ENCODE peak calls at places on chromosomes 11 and 22, in six cellular contexts. D is RWPE1, J is fibroblast of the aortic adventitia, S is LNCaP clone FGC, K is body of pancreas, U is WTC11. P is an unnamed sample.

GRCh38 chr11:73213196-73214143 is 4.6 kb upstream of the P2RY2 start:
- DNase-seq in J (no peak), D (no peak), U (no peak), K (no peak), S (no peak), P (no peak)

GRCh38 chr11:119490253-119491006 is 67.5 kb upstream of the THY1 start:
- DNase-seq in K (no peak), S (no peak), U (peak; percentile 7), D (no peak), J (no peak), P (no peak)

GRCh38 chr11:15190611-15191010 is 75.9 kb downstream of the INSC start:
- DNase-seq in D (no peak), K (no peak), J (no peak), U (no peak), S (no peak), P (no peak)

GRCh38 chr11:112113539-112114457 is 27.1 kb downstream of the SDHD start:
- DNase-seq in K (no peak), J (peak; percentile 76), S (peak; percentile 26), D (peak; percentile 48), U (no peak), P (peak; percentile 57)

GRCh38 chr22:29625090-29625825 is 21.8 kb downstream of the NF2 start:
- DNase-seq in J (no peak), K (peak; percentile 70), D (peak; percentile 31), U (peak; percentile 34), S (peak; percentile 59), P (peak; percentile 45)

GRCh38 chr22:19789828-19790227 is 29.2 kb downstream of the TBX1 start:
- DNase-seq in D (no peak), J (no peak), U (no peak), K (no peak), S (no peak), P (no peak)

GRCh38 chr22:44595841-44596341 is 97.9 kb upstream of the RTL6 start:
- DNase-seq in K (peak; percentile 34), J (peak; percentile 37), S (no peak), D (no peak), U (no peak), P (no peak)

GRCh38 chr11:2585566-2586090 is 114.2 kb downstream of the KCNQ1OT1 start:
- DNase-seq in U (no peak), J (no peak), D (no peak), S (no peak), K (peak; percentile 5), P (peak; percentile 23)

GRCh38 chr11:66421492-66422205 is 814 bp downstream of the NPAS4 start:
- DNase-seq in J (peak; percentile 91), D (peak; percentile 83), U (peak; percentile 95), K (peak; percentile 94), S (peak; percentile 63), P (peak; percentile 94)

GRCh38 chr11:115199501-115199900 is 304.7 kb downstream of the CADM1 start:
- DNase-seq in U (no peak), D (no peak), K (no peak), J (no peak), S (no peak), P (no peak)

GRCh38 chr11:1452744-1453143 is 33.8 kb downstream of the MOB2 start:
- DNase-seq in J (no peak), S (no peak), D (no peak), K (no peak), U (no peak), P (no peak)

GRCh38 chr22:33248927-33249326 is 190.7 kb upstream of the SYN3 start:
- DNase-seq in U (no peak), S (no peak), J (peak; percentile 11), D (no peak), K (no peak), P (no peak)

GRCh38 chr11:64314805-64315561 is 2.4 kb downstream of the TRMT112 start:
- DNase-seq in D (no peak), J (no peak), S (no peak), K (no peak), U (no peak), P (no peak)
- TF ChIP-seq CTCF in D (no peak), J (no peak), S (peak; percentile 10), K (no peak), U (no peak), P (no peak)

GRCh38 chr11:22666700-22667439 is 459 bp downstream of the GAS2 start:
- DNase-seq in D (no peak), S (no peak), U (peak; percentile 77), K (peak; percentile 78), J (peak; percentile 3), P (peak; percentile 70)
- TF ChIP-seq CTCF in D (no peak), S (no peak), U (no peak), K (peak; percentile 54), J (no peak), P (no peak)

GRCh38 chr11:85810871-85811611 is at the start of gene SYTL2:
- DNase-seq in U (peak; percentile 81), K (peak; percentile 74), S (no peak), J (no peak), D (peak; percentile 64), P (peak; percentile 78)

GRCh38 chr11:85811624-85812023 is 683 bp upstream of the SYTL2 start:
- DNase-seq in K (no peak), S (no peak), D (no peak), U (no peak), J (no peak), P (no peak)

GRCh38 chr11:85809191-85809590 is 1.8 kb downstream of the SYTL2 start:
- DNase-seq in D (no peak), U (no peak), S (no peak), J (no peak), K (no peak), P (no peak)

GRCh38 chr11:85810521-85810870 is 445 bp downstream of the SYTL2 start:
- DNase-seq in U (peak; percentile 23), K (no peak), D (no peak), S (no peak), J (no peak), P (no peak)

DNA sequence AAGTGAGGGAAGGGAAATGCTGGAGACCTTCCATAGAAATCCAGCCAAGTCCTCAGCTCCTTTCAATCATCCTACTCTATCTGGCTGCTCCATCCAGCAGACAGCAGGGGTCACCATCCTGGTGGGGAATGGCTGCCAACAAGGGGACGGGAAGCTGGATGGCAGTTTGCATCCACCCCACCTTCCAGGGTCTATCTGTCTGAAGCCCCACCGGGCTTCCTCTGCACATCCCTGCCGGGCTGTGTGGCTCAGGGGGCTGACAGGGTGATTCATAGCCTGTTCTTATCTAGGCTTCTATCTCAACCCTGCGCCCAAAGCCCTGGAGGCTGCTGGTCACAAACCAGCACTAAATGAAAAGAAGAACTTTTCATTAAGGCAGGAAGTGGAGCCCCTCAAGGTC is 1.1 kb downstream of the SYTL2 start:
- DNase-seq in J (no peak), U (peak; percentile 45), D (no peak), K (no peak), S (no peak), P (no peak)
- TF ChIP-seq CTCF in J (no peak), U (no peak), D (no peak), K (no peak), S (no peak), P (no peak)

DNA sequence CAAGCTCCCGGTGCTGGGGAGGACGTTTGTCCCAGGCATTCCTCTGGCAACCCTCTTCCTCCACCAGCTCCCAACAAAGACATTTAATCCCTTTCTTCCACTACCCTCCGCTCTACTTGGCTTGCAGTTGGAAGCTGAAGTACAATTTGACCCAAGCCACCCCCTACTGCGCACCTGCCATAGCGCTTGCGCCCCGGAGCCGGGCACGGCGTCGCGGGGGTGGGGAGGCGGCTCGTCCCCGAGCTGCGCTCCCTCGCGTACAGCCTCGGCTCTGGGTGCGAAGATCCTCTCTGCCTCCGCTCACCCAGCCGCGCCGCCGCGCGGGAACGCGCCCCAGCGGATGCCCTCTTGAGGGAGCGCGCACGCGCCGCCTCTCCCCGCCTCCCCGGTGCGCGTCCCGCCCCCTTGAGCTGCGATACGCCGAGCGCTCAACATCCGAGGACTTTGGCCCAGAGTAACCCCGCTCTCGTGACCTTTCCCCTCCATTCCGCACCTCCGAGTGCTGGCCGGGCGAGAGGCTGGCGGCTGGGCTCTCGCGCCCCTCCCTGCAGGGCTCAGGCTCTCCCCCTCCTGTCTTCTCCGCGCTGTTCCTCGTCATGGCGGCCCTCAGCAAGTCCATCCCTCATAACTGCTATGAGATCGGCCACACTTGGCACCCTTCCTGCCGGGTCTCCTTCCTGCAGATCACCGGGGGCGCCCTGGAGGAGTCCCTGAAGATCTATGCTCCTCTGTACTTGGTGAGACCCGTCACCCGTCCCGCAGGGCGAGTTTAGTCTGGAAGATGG is at the start of gene TMEM135:
- DNase-seq in S (peak; percentile 89), U (peak; percentile 98), J (peak; percentile 88), D (peak; percentile 95), K (peak; percentile 91), P (peak; percentile 98)
- TF ChIP-seq CTCF in S (no peak), U (no peak), J (no peak), D (no peak), K (peak; percentile 7), P (peak; percentile 8)

GRCh38 chr11:19935507-19935906 is 222.9 kb downstream of the NAV2 start:
- DNase-seq in D (no peak), K (no peak), U (peak; percentile 46), S (no peak), J (peak; percentile 78), P (no peak)

GRCh38 chr11:19939415-19939929 is 220.8 kb downstream of the DBX1 start:
- DNase-seq in U (no peak), K (no peak), S (no peak), J (no peak), D (no peak), P (no peak)

GRCh38 chr11:19936461-19936860 is 223.8 kb downstream of the DBX1 start:
- DNase-seq in K (no peak), D (no peak), J (no peak), S (no peak), U (no peak), P (no peak)

GRCh38 chr11:19938866-19939265 is 221.4 kb downstream of the DBX1 start:
- DNase-seq in K (no peak), D (no peak), S (no peak), J (no peak), U (no peak), P (no peak)

GRCh38 chr11:19938051-19938856 is 222.0 kb downstream of the DBX1 start:
- DNase-seq in U (peak; percentile 76), D (peak; percentile 64), K (peak; percentile 62), S (no peak), J (peak; percentile 73), P (peak; percentile 71)
- TF ChIP-seq CTCF in U (peak; percentile 89), D (peak; percentile 76), K (peak; percentile 72), S (peak; percentile 88), J (peak; percentile 87), P (peak; percentile 65)

DNA sequence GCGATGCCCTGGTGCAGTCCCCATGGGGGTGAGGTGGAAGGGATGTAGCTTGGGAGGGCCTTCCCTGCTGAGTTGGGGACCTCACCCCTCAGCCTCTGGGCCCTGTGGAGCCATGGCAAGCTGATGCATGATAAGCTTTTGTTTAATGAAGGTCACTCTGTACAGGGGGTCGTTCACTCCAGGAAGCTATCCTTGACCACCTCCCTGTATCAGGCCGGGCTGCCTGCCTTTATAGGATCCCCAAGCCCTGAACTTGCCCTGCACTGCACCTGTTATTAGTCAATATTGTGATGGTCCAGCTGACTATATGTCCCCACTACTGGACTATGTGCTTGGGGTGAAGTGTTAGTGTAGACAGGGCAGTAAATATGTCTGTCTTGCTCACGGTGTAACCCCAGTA is 49.7 kb upstream of the MYEOV start:
- DNase-seq in K (no peak), D (no peak), J (no peak), S (no peak), U (no peak), P (no peak)
- TF ChIP-seq CTCF in K (no peak), D (no peak), J (no peak), S (no peak), U (no peak), P (no peak)

GRCh38 chr11:123561046-123561781 is 93.2 kb downstream of the SCN3B start:
- DNase-seq in K (peak; percentile 50), J (peak; percentile 32), D (no peak), S (no peak), U (peak; percentile 49), P (no peak)
- TF ChIP-seq CTCF in K (peak; percentile 49), J (peak; percentile 42), D (no peak), S (peak; percentile 17), U (no peak), P (no peak)

GRCh38 chr11:110098645-110099044 is 5.5 kb downstream of the ZC3H12C start:
- DNase-seq in U (no peak), D (no peak), K (no peak), S (no peak), J (no peak), P (no peak)
- TF ChIP-seq CTCF in U (no peak), D (no peak), K (no peak), S (no peak), J (no peak), P (no peak)

P was measured in GM13976.